ENCODE peak calls at places on chromosomes 11 and 22, in four cellular contexts. O, I, Z and T are unnamed samples.

GRCh38 chr11:19326499-19326898 is 85.8 kb upstream of the E2F8 start:
- DNase-seq in O (peak), I (no peak), Z (no peak), T (no peak)

GRCh38 chr22:37197451-37198289 is 9.6 kb upstream of the C1QTNF6 start:
- DNase-seq in O (peak), I (no peak), Z (no peak), T (peak)

GRCh38 chr11:60589611-60590010 is 74.4 kb downstream of the MS4A13 start:
- DNase-seq in O (no peak), I (no peak), Z (no peak), T (no peak)

GRCh38 chr11:77418981-77419592 is 54.8 kb downstream of the PAK1 start:
- DNase-seq in O (no peak), I (no peak), Z (no peak), T (no peak)

GRCh38 chr11:35402751-35403454 is 16.5 kb downstream of the SLC1A2 start:
- DNase-seq in O (no peak), I (no peak), Z (no peak), T (no peak)

GRCh38 chr22:38083931-38084631 is at the start of gene SLC16A8:
- DNase-seq in O (no peak), I (no peak), Z (no peak), T (no peak)

GRCh38 chr11:134668076-134668475 is 256.0 kb upstream of the B3GAT1 start:
- DNase-seq in O (no peak), I (no peak), Z (no peak), T (no peak)

GRCh38 chr11:48063424-48063978 is 83.1 kb downstream of the PTPRJ start:
- DNase-seq in O (peak), I (no peak), Z (no peak), T (peak)

GRCh38 chr11:65501530-65502273 is 2.9 kb downstream of the MALAT1 start:
- DNase-seq in O (peak), I (peak), Z (no peak), T (peak)

DNA sequence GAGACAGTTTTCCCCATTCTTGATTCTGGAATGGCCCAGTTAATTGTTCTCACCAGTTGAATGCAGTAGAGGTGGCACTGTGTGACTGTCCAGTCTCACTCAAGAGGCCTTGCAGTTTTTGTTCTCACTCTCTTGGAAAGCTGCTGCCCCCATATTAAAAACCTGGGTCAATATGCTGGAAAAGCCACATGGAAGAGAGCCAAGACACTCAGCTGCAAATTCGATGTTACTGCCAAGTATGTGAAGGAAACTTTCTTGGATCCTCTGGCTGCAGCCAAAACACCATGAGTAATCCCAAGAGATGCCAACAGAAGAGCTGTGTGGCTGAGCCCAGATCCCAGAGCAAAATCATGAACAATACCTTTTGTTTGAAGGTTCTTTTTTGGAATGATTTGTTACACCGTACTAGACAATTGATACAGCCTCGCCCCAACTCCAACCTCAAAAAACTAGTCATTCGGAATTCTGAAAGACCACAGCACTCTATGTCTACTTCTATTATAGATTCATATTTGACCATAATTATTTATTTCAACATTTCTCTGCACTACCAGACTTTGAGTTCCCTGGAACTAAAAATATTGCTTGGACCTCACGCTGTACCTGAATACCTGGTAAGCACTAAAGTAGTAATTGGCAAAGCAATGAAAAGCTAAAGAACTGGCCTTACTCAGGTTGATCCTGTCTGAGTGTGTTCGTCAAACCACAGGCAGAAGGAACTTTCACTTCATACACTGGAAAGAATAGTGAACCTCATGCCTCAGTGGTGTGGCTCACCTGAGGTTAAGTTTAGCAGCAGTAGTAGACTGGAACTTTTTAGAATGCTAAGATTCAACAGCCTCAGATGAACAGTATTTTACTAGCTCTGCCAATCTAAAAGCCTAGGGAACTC is 378.8 kb downstream of the ETS1 start:
- DNase-seq in O (peak), I (no peak), Z (no peak), T (peak)
- TF ChIP-seq ELK1 in O (no peak), I (no peak), Z (no peak), T (no peak)

GRCh38 chr22:48666620-48667019 is 1161.1 kb downstream of the BRD1 start:
- DNase-seq in O (no peak), I (no peak), Z (no peak), T (no peak)
- TF ChIP-seq ELK1 in O (no peak), I (no peak), Z (no peak), T (no peak)

GRCh38 chr11:17827006-17827405 is 92.4 kb downstream of the KCNC1 start:
- DNase-seq in O (no peak), I (no peak), Z (no peak), T (peak)
- TF ChIP-seq ELK1 in O (no peak), I (no peak), Z (no peak), T (no peak)

GRCh38 chr11:78821371-78822306 is 247.0 kb upstream of the NARS2 start:
- DNase-seq in O (peak), I (no peak), Z (no peak), T (no peak)
- TF ChIP-seq ELK1 in O (no peak), I (no peak), Z (no peak), T (no peak)

GRCh38 chr11:32390712-32391111 is 44.6 kb downstream of the WT1 start:
- DNase-seq in O (no peak), I (no peak), Z (no peak), T (no peak)

GRCh38 chr11:32382339-32383049 is 52.8 kb downstream of the WT1 start:
- DNase-seq in O (no peak), I (no peak), Z (no peak), T (no peak)

GRCh38 chr11:32386770-32387377 is 48.5 kb downstream of the WT1 start:
- DNase-seq in O (peak), I (peak), Z (no peak), T (no peak)

GRCh38 chr11:32388871-32389770 is 46.2 kb downstream of the WT1 start:
- DNase-seq in O (no peak), I (no peak), Z (no peak), T (no peak)

DNA sequence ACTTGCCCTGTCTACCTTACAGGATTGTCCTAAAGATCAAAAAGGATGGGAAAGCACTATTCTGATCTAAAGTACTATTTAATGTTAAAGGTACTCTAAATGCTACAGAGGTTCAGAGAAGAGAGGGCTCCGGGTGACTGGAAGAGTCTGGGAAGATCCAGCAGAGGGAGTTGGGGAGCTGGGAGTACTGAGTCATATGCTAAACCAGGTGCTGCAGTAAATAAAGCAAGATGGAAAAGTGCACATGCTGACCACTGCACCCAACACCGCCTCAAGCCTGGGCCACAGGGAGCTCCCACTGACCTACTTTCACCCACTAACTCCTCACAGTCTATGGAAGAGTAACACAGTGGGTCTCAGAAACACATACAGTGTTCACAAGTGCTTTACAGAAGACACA is 49.3 kb downstream of the WT1 start:
- DNase-seq in O (peak), I (peak), Z (no peak), T (peak)
- TF ChIP-seq ELK1 in O (no peak), I (no peak), Z (no peak), T (no peak)

GRCh38 chr11:94732617-94733292 is 35.4 kb upstream of the AMOTL1 start:
- DNase-seq in O (peak), I (no peak), Z (no peak), T (peak)
- TF ChIP-seq ELK1 in O (no peak), I (no peak), Z (no peak), T (no peak)

GRCh38 chr11:85767277-85767676 is 43.7 kb downstream of the SYTL2 start:
- DNase-seq in O (no peak), I (no peak), Z (no peak), T (no peak)

GRCh38 chr11:85766801-85767200 is 44.1 kb downstream of the SYTL2 start:
- DNase-seq in O (peak), I (no peak), Z (no peak), T (no peak)

GRCh38 chr11:85769758-85770157 is 41.2 kb downstream of the SYTL2 start:
- DNase-seq in O (no peak), I (no peak), Z (no peak), T (no peak)

GRCh38 chr11:85765835-85766234 is 45.1 kb downstream of the SYTL2 start:
- DNase-seq in O (no peak), I (no peak), Z (no peak), T (no peak)

DNA sequence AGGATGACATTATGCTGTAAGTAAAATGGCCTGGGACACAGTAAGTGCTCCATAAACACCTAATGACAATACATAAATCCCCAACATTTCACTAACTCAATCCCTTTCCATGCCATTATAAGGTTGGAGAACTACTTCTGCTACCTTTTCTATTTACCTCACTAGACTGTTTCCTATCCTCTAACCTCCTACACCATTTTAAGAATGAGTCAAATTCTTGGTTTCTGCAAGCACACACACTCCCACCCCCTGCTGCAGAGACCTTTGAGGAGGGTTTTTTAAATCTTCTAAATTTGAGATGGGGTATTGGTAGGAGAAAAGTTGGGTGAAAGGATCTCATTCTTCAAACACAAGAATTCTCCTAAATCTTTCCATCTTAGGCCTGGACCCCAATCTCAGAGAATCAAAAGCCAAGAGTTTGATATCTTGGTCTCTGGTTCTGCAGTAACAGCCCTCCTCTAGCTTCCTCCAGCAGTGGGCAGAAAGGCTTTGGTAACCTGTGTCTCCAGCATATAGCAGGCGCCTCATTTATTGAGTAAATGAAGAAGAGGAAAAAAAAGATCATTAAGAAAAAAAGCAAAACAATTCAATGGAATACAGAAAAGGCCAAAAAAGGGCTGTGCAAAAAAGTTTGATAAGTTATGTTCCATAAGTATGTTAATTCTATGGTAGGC is 42.3 kb downstream of the SYTL2 start:
- DNase-seq in O (no peak), I (no peak), Z (no peak), T (no peak)
- TF ChIP-seq ELK1 in O (no peak), I (no peak), Z (no peak), T (no peak)